ENCODE peak calls at places on chromosomes 16 and 17, in four cellular contexts. One of them, this sample, is unnamed.

GRCh38 chr17:61734012-61734411 is 129.3 kb downstream of the BRIP1 start:
- DNase-seq in foreskin fibroblast: no peak
- DNase-seq in kidney: no peak
- DNase-seq in GM12865: no peak
- DNase-seq in this sample: no peak

GRCh38 chr17:82468692-82469091 is 10.2 kb downstream of the NARF start:
- DNase-seq in foreskin fibroblast: no peak
- DNase-seq in kidney: no peak
- DNase-seq in GM12865: no peak
- DNase-seq in this sample: no peak

GRCh38 chr16:88194397-88195020 is 188.2 kb upstream of the ZNF469 start:
- DNase-seq in foreskin fibroblast: peak; percentile 76
- DNase-seq in kidney: no peak
- DNase-seq in GM12865: no peak
- DNase-seq in this sample: no peak

GRCh38 chr16:12119562-12119961 is 143.0 kb downstream of the SNX29 start:
- DNase-seq in foreskin fibroblast: peak; percentile 59
- DNase-seq in kidney: peak; percentile 80
- DNase-seq in GM12865: no peak
- DNase-seq in this sample: no peak

GRCh38 chr16:83903739-83904138 is 4.8 kb downstream of the MLYCD start:
- DNase-seq in foreskin fibroblast: peak; percentile 22
- DNase-seq in kidney: no peak
- DNase-seq in GM12865: no peak
- DNase-seq in this sample: no peak

GRCh38 chr17:59365383-59365981 is 34.0 kb downstream of the YPEL2 start:
- DNase-seq in foreskin fibroblast: no peak
- DNase-seq in kidney: no peak
- DNase-seq in GM12865: peak; percentile 30
- DNase-seq in this sample: no peak

GRCh38 chr16:89201467-89202377 is 1.4 kb upstream of the SLC22A31 start:
- DNase-seq in foreskin fibroblast: peak; percentile 89
- DNase-seq in kidney: peak; percentile 95
- DNase-seq in GM12865: peak; percentile 57
- DNase-seq in this sample: no peak

GRCh38 chr16:58119509-58119845 is 9.7 kb downstream of the CFAP20 start:
- DNase-seq in foreskin fibroblast: no peak
- DNase-seq in kidney: no peak
- DNase-seq in GM12865: no peak
- DNase-seq in this sample: no peak

GRCh38 chr16:88368994-88369393 is 13.8 kb upstream of the ZNF469 start:
- DNase-seq in foreskin fibroblast: no peak
- DNase-seq in kidney: peak; percentile 29
- DNase-seq in GM12865: no peak
- DNase-seq in this sample: no peak

GRCh38 chr17:61167050-61167449 is 232.6 kb upstream of the TBX2 start:
- DNase-seq in foreskin fibroblast: no peak
- DNase-seq in kidney: no peak
- DNase-seq in GM12865: no peak
- DNase-seq in this sample: no peak

GRCh38 chr16:85724936-85725335 is 26.0 kb downstream of the C16orf74 start:
- DNase-seq in foreskin fibroblast: no peak
- DNase-seq in kidney: no peak
- DNase-seq in GM12865: no peak
- DNase-seq in this sample: no peak

GRCh38 chr17:27315322-27315721 is 21.4 kb downstream of the WSB1 start:
- DNase-seq in foreskin fibroblast: peak; percentile 91
- DNase-seq in kidney: peak; percentile 95
- DNase-seq in GM12865: no peak
- DNase-seq in this sample: no peak

GRCh38 chr17:80104956-80105375 is 3.6 kb downstream of the GAA start:
- DNase-seq in foreskin fibroblast: no peak
- DNase-seq in kidney: peak; percentile 59
- DNase-seq in GM12865: no peak
- DNase-seq in this sample: no peak

GRCh38 chr17:71505200-71505599 is 615.6 kb upstream of the SOX9 start:
- DNase-seq in foreskin fibroblast: peak; percentile 56
- DNase-seq in kidney: no peak
- DNase-seq in GM12865: no peak
- DNase-seq in this sample: no peak

GRCh38 chr17:69466451-69466850 is 52.0 kb downstream of the MAP2K6 start:
- DNase-seq in foreskin fibroblast: no peak
- DNase-seq in kidney: no peak
- DNase-seq in GM12865: no peak
- DNase-seq in this sample: no peak

GRCh38 chr16:29306953-29307597 is 99.4 kb downstream of the NPIPB11 start:
- DNase-seq in foreskin fibroblast: no peak
- DNase-seq in kidney: peak; percentile 49
- DNase-seq in GM12865: no peak
- DNase-seq in this sample: no peak

GRCh38 chr17:35733366-35733765 is 1.9 kb downstream of the RASL10B start:
- DNase-seq in foreskin fibroblast: no peak
- DNase-seq in kidney: no peak
- DNase-seq in GM12865: no peak
- DNase-seq in this sample: no peak

GRCh38 chr16:12501727-12502457 is 301.8 kb downstream of the CPPED1 start:
- DNase-seq in foreskin fibroblast: no peak
- DNase-seq in kidney: no peak
- DNase-seq in GM12865: no peak
- DNase-seq in this sample: no peak

GRCh38 chr16:87246269-87247065 is 70.7 kb downstream of the C16orf95 start:
- DNase-seq in foreskin fibroblast: no peak
- DNase-seq in kidney: no peak
- DNase-seq in GM12865: no peak
- DNase-seq in this sample: no peak

DNA sequence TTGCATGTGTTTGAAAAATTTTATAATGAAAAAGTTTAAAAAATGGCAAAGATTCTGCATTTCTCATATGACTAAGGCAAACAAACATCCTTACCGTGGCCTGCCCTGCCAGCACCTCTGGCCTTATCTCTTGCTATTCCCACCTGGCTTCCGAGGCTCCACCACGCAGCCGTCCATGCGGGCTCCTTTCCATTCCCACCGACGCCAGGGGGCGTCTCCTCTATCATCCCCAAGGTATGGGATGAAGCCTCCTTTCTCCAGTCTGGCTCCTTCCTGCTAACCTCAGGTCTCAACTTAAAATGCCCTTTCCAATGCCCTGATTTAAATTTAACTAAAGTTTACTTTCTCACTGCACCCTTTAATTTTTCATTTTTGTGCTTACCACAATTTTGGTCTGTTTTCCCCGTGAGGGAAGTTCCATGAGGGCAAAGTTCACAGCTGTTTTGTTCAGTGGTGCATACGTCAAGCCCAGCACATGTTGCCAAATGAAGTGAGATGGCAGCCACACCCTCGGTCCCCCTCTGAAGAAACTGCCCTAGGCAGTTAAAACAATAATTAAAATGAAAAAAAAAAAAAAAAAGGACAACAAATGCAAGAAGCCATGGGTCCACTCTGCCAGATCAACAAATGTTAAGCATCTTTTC is 13.3 kb upstream of the SDK2 start:
- DNase-seq in foreskin fibroblast: no peak
- DNase-seq in kidney: no peak
- DNase-seq in GM12865: no peak
- DNase-seq in this sample: no peak
- TF ChIP-seq CTCF in foreskin fibroblast: peak; percentile 24
- TF ChIP-seq CTCF in kidney: peak; percentile 39
- TF ChIP-seq CTCF in GM12865: peak; percentile 25
- TF ChIP-seq CTCF in this sample: peak; percentile 38

GRCh38 chr16:4182581-4183257 is 59.2 kb downstream of the SRL start:
- DNase-seq in foreskin fibroblast: no peak
- DNase-seq in kidney: no peak
- DNase-seq in GM12865: peak; percentile 88
- DNase-seq in this sample: peak; percentile 71
- H3K4me3 ChIP-seq in foreskin fibroblast: peak overlapping the region; percentile 76
- H3K4me3 ChIP-seq in kidney: peak overlapping the region; percentile 78
- H3K4me3 ChIP-seq in GM12865: peak overlapping the region; percentile 75
- H3K4me3 ChIP-seq in this sample: peak overlapping the region; percentile 59

GRCh38 chr16:76338472-76338871 is 61.3 kb downstream of the CNTNAP4 start:
- DNase-seq in foreskin fibroblast: no peak
- DNase-seq in kidney: no peak
- DNase-seq in GM12865: no peak
- DNase-seq in this sample: no peak

DNA sequence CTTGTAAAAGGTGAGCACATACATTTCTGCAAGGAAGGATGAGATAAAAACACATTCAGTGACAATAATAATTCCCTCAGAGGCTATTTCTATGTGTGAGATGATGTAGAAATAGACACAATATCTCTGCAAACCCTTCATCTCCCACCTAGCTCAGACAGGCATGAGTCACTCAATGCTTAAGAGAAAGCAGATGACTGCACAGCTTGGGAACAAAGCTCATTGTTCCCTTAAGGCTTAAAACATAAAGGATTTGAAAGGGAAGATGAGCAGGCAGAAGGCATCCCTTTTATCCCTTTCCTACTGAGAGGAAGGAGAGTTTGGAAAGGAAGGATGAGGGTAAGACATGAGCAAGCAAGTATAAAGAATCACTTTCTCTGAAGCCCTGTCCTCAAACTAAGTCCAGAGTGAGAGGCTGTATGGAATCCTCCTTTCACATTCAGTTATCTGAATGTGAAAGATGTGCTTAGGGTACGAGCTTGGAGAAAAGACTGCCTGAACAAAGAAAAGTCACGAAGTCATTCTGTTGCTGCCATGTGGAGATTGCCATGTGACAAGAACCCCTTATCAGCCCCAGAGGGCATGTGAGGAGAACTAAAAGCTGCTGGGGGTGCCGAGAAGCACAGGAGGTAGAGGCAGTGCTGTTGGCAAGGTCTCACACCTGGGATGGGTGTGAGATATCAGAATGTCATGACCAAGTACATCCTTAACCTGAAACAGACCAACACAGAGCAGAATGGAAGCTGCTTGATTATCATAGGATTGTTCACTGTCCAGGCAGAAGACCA is 58.2 kb downstream of the CNTNAP4 start:
- DNase-seq in foreskin fibroblast: peak; percentile 15
- DNase-seq in kidney: no peak
- DNase-seq in GM12865: no peak
- DNase-seq in this sample: no peak
- TF ChIP-seq CTCF in foreskin fibroblast: no peak
- TF ChIP-seq CTCF in kidney: no peak
- TF ChIP-seq CTCF in GM12865: no peak
- TF ChIP-seq CTCF in this sample: no peak

GRCh38 chr17:16419074-16419928 is 3.9 kb downstream of the TRPV2 start:
- DNase-seq in foreskin fibroblast: peak; percentile 92
- DNase-seq in kidney: no peak
- DNase-seq in GM12865: peak; percentile 84
- DNase-seq in this sample: no peak

GRCh38 chr17:16417399-16417798 is 2.0 kb downstream of the TRPV2 start:
- DNase-seq in foreskin fibroblast: no peak
- DNase-seq in kidney: no peak
- DNase-seq in GM12865: no peak
- DNase-seq in this sample: no peak

GRCh38 chr17:16418684-16419066 is 3.3 kb downstream of the TRPV2 start:
- DNase-seq in foreskin fibroblast: peak; percentile 26
- DNase-seq in kidney: no peak
- DNase-seq in GM12865: peak; percentile 45
- DNase-seq in this sample: no peak

GRCh38 chr17:16417896-16418683 is 2.7 kb downstream of the TRPV2 start:
- DNase-seq in foreskin fibroblast: peak; percentile 75
- DNase-seq in kidney: no peak
- DNase-seq in GM12865: no peak
- DNase-seq in this sample: no peak

DNA sequence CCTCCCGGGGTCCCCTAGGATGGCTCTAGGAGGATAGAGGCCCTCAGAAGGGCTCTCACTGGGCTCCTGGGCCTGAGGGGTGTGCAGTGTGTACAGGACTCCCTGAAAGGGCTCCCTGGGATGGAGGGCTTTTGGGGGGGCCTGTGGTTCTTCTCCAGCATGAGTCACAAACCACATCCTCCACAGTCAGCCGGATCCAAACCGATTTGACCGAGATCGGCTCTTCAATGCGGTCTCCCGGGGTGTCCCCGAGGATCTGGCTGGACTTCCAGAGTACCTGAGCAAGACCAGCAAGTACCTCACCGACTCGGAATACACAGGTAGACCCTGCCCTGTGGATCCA is 4.5 kb downstream of the TRPV2 start:
- DNase-seq in foreskin fibroblast: peak; percentile 89
- DNase-seq in kidney: no peak
- DNase-seq in GM12865: peak; percentile 71
- DNase-seq in this sample: no peak
- H3K4me3 ChIP-seq in foreskin fibroblast: peak overlapping the region; percentile 7
- H3K4me3 ChIP-seq in kidney: no peak overlapping the region
- H3K4me3 ChIP-seq in GM12865: peak overlapping the region; percentile 92
- H3K4me3 ChIP-seq in this sample: peak overlapping the region; percentile 17

GRCh38 chr17:67992541-67993152 is 3.6 kb downstream of the C17orf58 start:
- DNase-seq in foreskin fibroblast: no peak
- DNase-seq in kidney: no peak
- DNase-seq in GM12865: no peak
- DNase-seq in this sample: no peak

GRCh38 chr17:67994827-67995567 is 1.3 kb downstream of the C17orf58 start:
- DNase-seq in foreskin fibroblast: peak; percentile 93
- DNase-seq in kidney: no peak
- DNase-seq in GM12865: no peak
- DNase-seq in this sample: no peak

GRCh38 chr17:67995568-67996191 is 589 bp downstream of the C17orf58 start:
- DNase-seq in foreskin fibroblast: peak; percentile 45
- DNase-seq in kidney: peak; percentile 78
- DNase-seq in GM12865: no peak
- DNase-seq in this sample: no peak

GRCh38 chr17:67993998-67994361 is 2.3 kb downstream of the C17orf58 start:
- DNase-seq in foreskin fibroblast: peak; percentile 26
- DNase-seq in kidney: no peak
- DNase-seq in GM12865: peak; percentile 40
- DNase-seq in this sample: no peak

GRCh38 chr17:67993153-67993997 is 2.9 kb downstream of the C17orf58 start:
- DNase-seq in foreskin fibroblast: peak; percentile 96
- DNase-seq in kidney: peak; percentile 94
- DNase-seq in GM12865: peak; percentile 93
- DNase-seq in this sample: no peak
- TF ChIP-seq CTCF in foreskin fibroblast: no peak
- TF ChIP-seq CTCF in kidney: no peak
- TF ChIP-seq CTCF in GM12865: no peak
- TF ChIP-seq CTCF in this sample: no peak